ENCODE peak calls at places on chromosomes 5 and 9, in seven cellular contexts. One of them, this sample, is unnamed.

GRCh38 chr9:89498845-89499480 is 1.1 kb upstream of the SEMA4D start:
- DNase-seq in HFFc6: no peak
- DNase-seq in NCI-H187: no peak
- DNase-seq in stimulated activated CD4-positive, alpha-beta T cell treated with anti-CD3 and anti-CD28 coated beads, TNF-alpha, amount 100 ng/mL, for 1 hour: no peak
- DNase-seq in HEK293T: no peak
- DNase-seq in colonic mucosa: no peak
- DNase-seq in MCF 10A: no peak
- DNase-seq in this sample: peak; percentile 60

GRCh38 chr5:129836321-129836720 is 67.9 kb upstream of the CHSY3 start:
- DNase-seq in HFFc6: no peak
- DNase-seq in NCI-H187: no peak
- DNase-seq in stimulated activated CD4-positive, alpha-beta T cell treated with anti-CD3 and anti-CD28 coated beads, TNF-alpha, amount 100 ng/mL, for 1 hour: no peak
- DNase-seq in HEK293T: no peak
- DNase-seq in colonic mucosa: no peak
- DNase-seq in MCF 10A: no peak
- DNase-seq in this sample: no peak

GRCh38 chr9:111037744-111038335 is 430 bp downstream of the LPAR1 start:
- DNase-seq in HFFc6: no peak
- DNase-seq in NCI-H187: no peak
- DNase-seq in stimulated activated CD4-positive, alpha-beta T cell treated with anti-CD3 and anti-CD28 coated beads, TNF-alpha, amount 100 ng/mL, for 1 hour: no peak
- DNase-seq in HEK293T: peak; percentile 63
- DNase-seq in colonic mucosa: peak; percentile 51
- DNase-seq in MCF 10A: peak; percentile 11
- DNase-seq in this sample: peak; percentile 42

GRCh38 chr5:138035605-138036537 is 3.0 kb upstream of the FAM13B start:
- DNase-seq in HFFc6: peak; percentile 94
- DNase-seq in NCI-H187: peak; percentile 63
- DNase-seq in stimulated activated CD4-positive, alpha-beta T cell treated with anti-CD3 and anti-CD28 coated beads, TNF-alpha, amount 100 ng/mL, for 1 hour: peak; percentile 13
- DNase-seq in HEK293T: peak; percentile 68
- DNase-seq in colonic mucosa: peak; percentile 67
- DNase-seq in MCF 10A: peak; percentile 96
- DNase-seq in this sample: peak; percentile 66

GRCh38 chr9:115640887-115641286 is 512.7 kb upstream of the PAPPA start:
- DNase-seq in HFFc6: peak; percentile 89
- DNase-seq in NCI-H187: no peak
- DNase-seq in stimulated activated CD4-positive, alpha-beta T cell treated with anti-CD3 and anti-CD28 coated beads, TNF-alpha, amount 100 ng/mL, for 1 hour: no peak
- DNase-seq in HEK293T: no peak
- DNase-seq in colonic mucosa: no peak
- DNase-seq in MCF 10A: peak; percentile 42
- DNase-seq in this sample: no peak

GRCh38 chr9:126519660-126520425 is 93.9 kb upstream of the LMX1B start:
- DNase-seq in HFFc6: no peak
- DNase-seq in NCI-H187: no peak
- DNase-seq in stimulated activated CD4-positive, alpha-beta T cell treated with anti-CD3 and anti-CD28 coated beads, TNF-alpha, amount 100 ng/mL, for 1 hour: no peak
- DNase-seq in HEK293T: no peak
- DNase-seq in colonic mucosa: no peak
- DNase-seq in MCF 10A: no peak
- DNase-seq in this sample: no peak

GRCh38 chr5:54360925-54361662 is 50.7 kb upstream of the ARL15 start:
- DNase-seq in HFFc6: no peak
- DNase-seq in NCI-H187: no peak
- DNase-seq in stimulated activated CD4-positive, alpha-beta T cell treated with anti-CD3 and anti-CD28 coated beads, TNF-alpha, amount 100 ng/mL, for 1 hour: no peak
- DNase-seq in HEK293T: no peak
- DNase-seq in colonic mucosa: no peak
- DNase-seq in MCF 10A: no peak
- DNase-seq in this sample: no peak

GRCh38 chr5:143217065-143217803 is 186.3 kb downstream of the NR3C1 start:
- DNase-seq in HFFc6: no peak
- DNase-seq in NCI-H187: no peak
- DNase-seq in stimulated activated CD4-positive, alpha-beta T cell treated with anti-CD3 and anti-CD28 coated beads, TNF-alpha, amount 100 ng/mL, for 1 hour: no peak
- DNase-seq in HEK293T: no peak
- DNase-seq in colonic mucosa: no peak
- DNase-seq in MCF 10A: peak; percentile 60
- DNase-seq in this sample: no peak

GRCh38 chr9:33794560-33794959 is 801 bp upstream of the PRSS3 start:
- DNase-seq in HFFc6: no peak
- DNase-seq in NCI-H187: peak; percentile 37
- DNase-seq in stimulated activated CD4-positive, alpha-beta T cell treated with anti-CD3 and anti-CD28 coated beads, TNF-alpha, amount 100 ng/mL, for 1 hour: no peak
- DNase-seq in HEK293T: no peak
- DNase-seq in colonic mucosa: no peak
- DNase-seq in MCF 10A: no peak
- DNase-seq in this sample: no peak

GRCh38 chr5:113505181-113505580 is 8.3 kb upstream of the YTHDC2 start:
- DNase-seq in HFFc6: peak; percentile 49
- DNase-seq in NCI-H187: no peak
- DNase-seq in stimulated activated CD4-positive, alpha-beta T cell treated with anti-CD3 and anti-CD28 coated beads, TNF-alpha, amount 100 ng/mL, for 1 hour: no peak
- DNase-seq in HEK293T: no peak
- DNase-seq in colonic mucosa: no peak
- DNase-seq in MCF 10A: peak; percentile 33
- DNase-seq in this sample: no peak

GRCh38 chr5:1474183-1474839 is 29.1 kb upstream of the SLC6A3 start:
- DNase-seq in HFFc6: no peak
- DNase-seq in NCI-H187: no peak
- DNase-seq in stimulated activated CD4-positive, alpha-beta T cell treated with anti-CD3 and anti-CD28 coated beads, TNF-alpha, amount 100 ng/mL, for 1 hour: no peak
- DNase-seq in HEK293T: no peak
- DNase-seq in colonic mucosa: no peak
- DNase-seq in MCF 10A: no peak
- DNase-seq in this sample: no peak

GRCh38 chr5:91219803-91220371 is 163.2 kb downstream of the ARRDC3 start:
- DNase-seq in HFFc6: peak; percentile 19
- DNase-seq in NCI-H187: no peak
- DNase-seq in stimulated activated CD4-positive, alpha-beta T cell treated with anti-CD3 and anti-CD28 coated beads, TNF-alpha, amount 100 ng/mL, for 1 hour: peak; percentile 10
- DNase-seq in HEK293T: peak; percentile 28
- DNase-seq in colonic mucosa: no peak
- DNase-seq in MCF 10A: peak; percentile 22
- DNase-seq in this sample: no peak

GRCh38 chr5:163941068-163941467 is 435.6 kb downstream of the MAT2B start:
- DNase-seq in HFFc6: no peak
- DNase-seq in NCI-H187: no peak
- DNase-seq in stimulated activated CD4-positive, alpha-beta T cell treated with anti-CD3 and anti-CD28 coated beads, TNF-alpha, amount 100 ng/mL, for 1 hour: no peak
- DNase-seq in HEK293T: no peak
- DNase-seq in colonic mucosa: no peak
- DNase-seq in MCF 10A: no peak
- DNase-seq in this sample: no peak